ENCODE peak calls at places on chromosomes 1 and 21, in seven cellular contexts. G is effector CD8-positive, alpha-beta T cell; B is CD8-positive, alpha-beta memory T cell; U is AML-193; W is HuH-7; P is HT1080; V is stimulated activated CD4-positive, alpha-beta T cell treated with anti-CD3 and anti-CD28 coated beads, Interleukin-15, amount 100 ng/mL, for 48 hours. Z is an unnamed sample.

GRCh38 chr1:224223819-224224714 is 41.0 kb downstream of the DEGS1 start:
- DNase-seq in G (no peak), B (no peak), U (no peak), W (no peak), P (peak; percentile 79), V (no peak), Z (no peak)

GRCh38 chr1:10424034-10424433 is 6.2 kb upstream of the CENPS start:
- DNase-seq in G (no peak), B (no peak), U (no peak), W (no peak), P (no peak), V (no peak), Z (no peak)

GRCh38 chr1:212982430-212983152 is 32.2 kb downstream of the VASH2 start:
- DNase-seq in G (no peak), B (no peak), U (no peak), W (no peak), P (no peak), V (no peak), Z (no peak)

GRCh38 chr1:207807395-207808321 is 55.8 kb downstream of the CD46 start:
- DNase-seq in G (no peak), B (no peak), U (peak; percentile 41), W (no peak), P (no peak), V (no peak), Z (no peak)

GRCh38 chr1:245205864-245206263 is 51.1 kb downstream of the KIF26B start:
- DNase-seq in G (no peak), B (no peak), U (no peak), W (no peak), P (no peak), V (no peak), Z (no peak)

GRCh38 chr1:11132571-11133293 is 33.1 kb upstream of the EXOSC10 start:
- DNase-seq in G (no peak), B (no peak), U (no peak), W (no peak), P (no peak), V (no peak), Z (no peak)

GRCh38 chr1:188170935-188171334 is 1342.2 kb downstream of the PLA2G4A start:
- DNase-seq in G (no peak), B (no peak), U (no peak), W (no peak), P (no peak), V (no peak), Z (no peak)

GRCh38 chr1:10225573-10225972 is 15.2 kb downstream of the KIF1B start:
- DNase-seq in G (no peak), B (no peak), U (no peak), W (no peak), P (no peak), V (no peak), Z (no peak)

GRCh38 chr21:29258626-29259335 is 39.9 kb upstream of the BACH1 start:
- DNase-seq in G (no peak), B (no peak), U (no peak), W (no peak), P (peak; percentile 90), V (no peak), Z (no peak)

GRCh38 chr1:84298336-84298687 is 3.2 kb upstream of the SAMD13 start:
- DNase-seq in G (peak; percentile 26), B (no peak), U (peak; percentile 29), W (peak; percentile 61), P (peak; percentile 50), V (peak; percentile 12), Z (peak; percentile 4)

GRCh38 chr1:50930965-50931737 is 28.9 kb downstream of the FAF1 start:
- DNase-seq in G (no peak), B (no peak), U (no peak), W (no peak), P (no peak), V (peak; percentile 6), Z (no peak)

GRCh38 chr1:236058141-236058626 is 6.7 kb downstream of the NID1 start:
- DNase-seq in G (no peak), B (no peak), U (no peak), W (no peak), P (peak; percentile 4), V (no peak), Z (no peak)

GRCh38 chr21:43853851-43854772 is 10.9 kb upstream of the AGPAT3 start:
- DNase-seq in G (no peak), B (no peak), U (no peak), W (no peak), P (no peak), V (no peak), Z (no peak)

GRCh38 chr1:117231748-117232373 is 21.1 kb upstream of the VTCN1 start:
- DNase-seq in G (no peak), B (no peak), U (no peak), W (no peak), P (no peak), V (no peak), Z (no peak)

GRCh38 chr1:162035241-162035640 is 11.6 kb upstream of the OLFML2B start:
- DNase-seq in G (no peak), B (no peak), U (no peak), W (no peak), P (peak; percentile 87), V (no peak), Z (no peak)

GRCh38 chr21:44058981-44059380 is 46.9 kb downstream of the TRAPPC10 start:
- DNase-seq in G (no peak), B (no peak), U (no peak), W (no peak), P (no peak), V (no peak), Z (no peak)

GRCh38 chr1:34885405-34886247 is 26.1 kb upstream of the SMIM12 start:
- DNase-seq in G (no peak), B (peak; percentile 34), U (no peak), W (no peak), P (no peak), V (peak; percentile 66), Z (no peak)

GRCh38 chr1:221234821-221235220 is 355.6 kb downstream of the HLX start:
- DNase-seq in G (no peak), B (no peak), U (no peak), W (no peak), P (peak; percentile 44), V (no peak), Z (no peak)

GRCh38 chr1:88650676-88651418 is 33.2 kb upstream of the PKN2 start:
- DNase-seq in G (no peak), B (no peak), U (no peak), W (no peak), P (peak; percentile 8), V (no peak), Z (no peak)

GRCh38 chr1:239879321-239880170 is 212.1 kb upstream of the FMN2 start:
- DNase-seq in G (no peak), B (no peak), U (no peak), W (no peak), P (no peak), V (no peak), Z (no peak)

GRCh38 chr1:167861664-167862381 is 52.1 kb downstream of the ADCY10 start:
- DNase-seq in G (no peak), B (no peak), U (no peak), W (no peak), P (no peak), V (no peak), Z (no peak)

GRCh38 chr1:58979085-58979484 is 195.2 kb upstream of the JUN start:
- DNase-seq in G (no peak), B (no peak), U (peak; percentile 78), W (no peak), P (peak; percentile 39), V (no peak), Z (no peak)

GRCh38 chr1:200226268-200226968 is 183.4 kb downstream of the ZNF281 start:
- DNase-seq in G (no peak), B (no peak), U (no peak), W (no peak), P (peak; percentile 15), V (peak; percentile 28), Z (no peak)

GRCh38 chr21:33229776-33230517 is at the start of gene IFNAR2:
- DNase-seq in G (peak; percentile 62), B (peak; percentile 75), U (peak; percentile 22), W (peak; percentile 72), P (peak; percentile 44), V (peak; percentile 66), Z (peak; percentile 56)

GRCh38 chr1:33327587-33328325 is 6.9 kb upstream of the A3GALT2 start:
- DNase-seq in G (no peak), B (no peak), U (peak; percentile 15), W (no peak), P (peak; percentile 97), V (no peak), Z (no peak)

GRCh38 chr1:94612555-94613204 is 71.1 kb upstream of the F3 start:
- DNase-seq in G (no peak), B (no peak), U (no peak), W (no peak), P (no peak), V (no peak), Z (no peak)

GRCh38 chr1:118214866-118215265 is 29.8 kb upstream of the SPAG17 start:
- DNase-seq in G (no peak), B (no peak), U (no peak), W (no peak), P (no peak), V (no peak), Z (no peak)

GRCh38 chr1:230112131-230112701 is 45.2 kb downstream of the GALNT2 start:
- DNase-seq in G (no peak), B (no peak), U (no peak), W (no peak), P (no peak), V (no peak), Z (no peak)

GRCh38 chr1:19405761-19406481 is 79.4 kb downstream of the CAPZB start:
- DNase-seq in G (no peak), B (no peak), U (no peak), W (no peak), P (no peak), V (no peak), Z (no peak)

GRCh38 chr1:42938596-42939184 is 20.0 kb downstream of the SLC2A1 start:
- DNase-seq in G (no peak), B (no peak), U (peak; percentile 16), W (no peak), P (no peak), V (no peak), Z (no peak)

GRCh38 chr1:57111210-57111609 is 145.4 kb upstream of the C8B start:
- DNase-seq in G (no peak), B (no peak), U (no peak), W (no peak), P (no peak), V (no peak), Z (no peak)

Z was measured in NCI-H526 treated with DMSO at 0.1 percent for 48 hours.